ENCODE peak calls at places on chromosomes 6 and 20, in ten cellular contexts. One of them, this sample, is unnamed.

GRCh38 chr6:29926081-29926794 is 16.1 kb upstream of the HLA-A start:
- DNase-seq in psoas muscle: peak
- DNase-seq in mesothelial cell of epicardium: no peak
- DNase-seq in lower leg skin: peak
- DNase-seq in GM20000: no peak
- DNase-seq in sigmoid colon: peak
- DNase-seq in Peyer's patch: no peak
- DNase-seq in spleen: no peak
- DNase-seq in fibroblast of mammary gland: no peak
- DNase-seq in colonic mucosa: peak
- DNase-seq in this sample: no peak

GRCh38 chr20:43432498-43432897 is 25.2 kb upstream of the SRSF6 start:
- DNase-seq in psoas muscle: no peak
- DNase-seq in mesothelial cell of epicardium: no peak
- DNase-seq in lower leg skin: no peak
- DNase-seq in GM20000: no peak
- DNase-seq in sigmoid colon: no peak
- DNase-seq in Peyer's patch: no peak
- DNase-seq in spleen: no peak
- DNase-seq in fibroblast of mammary gland: no peak
- DNase-seq in colonic mucosa: no peak
- DNase-seq in this sample: no peak

GRCh38 chr6:156994215-156995076 is 217.3 kb downstream of the ARID1B start:
- DNase-seq in psoas muscle: peak
- DNase-seq in mesothelial cell of epicardium: no peak
- DNase-seq in lower leg skin: no peak
- DNase-seq in GM20000: no peak
- DNase-seq in sigmoid colon: no peak
- DNase-seq in Peyer's patch: no peak
- DNase-seq in spleen: no peak
- DNase-seq in fibroblast of mammary gland: no peak
- DNase-seq in colonic mucosa: peak
- DNase-seq in this sample: no peak

GRCh38 chr6:17101422-17102257 is at the start of gene STMND1:
- DNase-seq in psoas muscle: peak
- DNase-seq in mesothelial cell of epicardium: peak
- DNase-seq in lower leg skin: no peak
- DNase-seq in GM20000: peak
- DNase-seq in sigmoid colon: peak
- DNase-seq in Peyer's patch: no peak
- DNase-seq in spleen: no peak
- DNase-seq in fibroblast of mammary gland: peak
- DNase-seq in colonic mucosa: peak
- DNase-seq in this sample: no peak

GRCh38 chr6:97068211-97068610 is 143.7 kb downstream of the KLHL32 start:
- DNase-seq in psoas muscle: no peak
- DNase-seq in mesothelial cell of epicardium: no peak
- DNase-seq in lower leg skin: no peak
- DNase-seq in GM20000: no peak
- DNase-seq in sigmoid colon: no peak
- DNase-seq in Peyer's patch: no peak
- DNase-seq in spleen: no peak
- DNase-seq in fibroblast of mammary gland: peak
- DNase-seq in colonic mucosa: no peak
- DNase-seq in this sample: peak

GRCh38 chr6:125918681-125919566 is 37.6 kb upstream of the HINT3 start:
- DNase-seq in psoas muscle: no peak
- DNase-seq in mesothelial cell of epicardium: no peak
- DNase-seq in lower leg skin: no peak
- DNase-seq in GM20000: peak
- DNase-seq in sigmoid colon: peak
- DNase-seq in Peyer's patch: peak
- DNase-seq in spleen: no peak
- DNase-seq in fibroblast of mammary gland: peak
- DNase-seq in colonic mucosa: peak
- DNase-seq in this sample: peak

GRCh38 chr6:43253401-43253800 is 10.1 kb downstream of the TTBK1 start:
- DNase-seq in psoas muscle: peak
- DNase-seq in mesothelial cell of epicardium: no peak
- DNase-seq in lower leg skin: no peak
- DNase-seq in GM20000: no peak
- DNase-seq in sigmoid colon: no peak
- DNase-seq in Peyer's patch: no peak
- DNase-seq in spleen: peak
- DNase-seq in fibroblast of mammary gland: no peak
- DNase-seq in colonic mucosa: no peak
- DNase-seq in this sample: no peak

GRCh38 chr6:11525468-11526155 is 11.9 kb upstream of the TMEM170B start:
- DNase-seq in psoas muscle: peak
- DNase-seq in mesothelial cell of epicardium: no peak
- DNase-seq in lower leg skin: peak
- DNase-seq in GM20000: no peak
- DNase-seq in sigmoid colon: no peak
- DNase-seq in Peyer's patch: no peak
- DNase-seq in spleen: no peak
- DNase-seq in fibroblast of mammary gland: peak
- DNase-seq in colonic mucosa: peak
- DNase-seq in this sample: peak

GRCh38 chr6:156662025-156662445 is 115.1 kb upstream of the ARID1B start:
- DNase-seq in psoas muscle: no peak
- DNase-seq in mesothelial cell of epicardium: peak
- DNase-seq in lower leg skin: no peak
- DNase-seq in GM20000: peak
- DNase-seq in sigmoid colon: no peak
- DNase-seq in Peyer's patch: no peak
- DNase-seq in spleen: no peak
- DNase-seq in fibroblast of mammary gland: peak
- DNase-seq in colonic mucosa: peak
- DNase-seq in this sample: no peak

GRCh38 chr20:48397689-48398005 is 430.2 kb downstream of the PREX1 start:
- DNase-seq in psoas muscle: no peak
- DNase-seq in mesothelial cell of epicardium: no peak
- DNase-seq in lower leg skin: no peak
- DNase-seq in GM20000: no peak
- DNase-seq in sigmoid colon: no peak
- DNase-seq in Peyer's patch: no peak
- DNase-seq in spleen: no peak
- DNase-seq in fibroblast of mammary gland: no peak
- DNase-seq in colonic mucosa: no peak
- DNase-seq in this sample: no peak

GRCh38 chr6:56091159-56091869 is 156.1 kb downstream of the COL21A1 start:
- DNase-seq in psoas muscle: no peak
- DNase-seq in mesothelial cell of epicardium: no peak
- DNase-seq in lower leg skin: no peak
- DNase-seq in GM20000: no peak
- DNase-seq in sigmoid colon: no peak
- DNase-seq in Peyer's patch: no peak
- DNase-seq in spleen: no peak
- DNase-seq in fibroblast of mammary gland: peak
- DNase-seq in colonic mucosa: no peak
- DNase-seq in this sample: peak

GRCh38 chr6:149202967-149203366 is 114.5 kb upstream of the TAB2 start:
- DNase-seq in psoas muscle: no peak
- DNase-seq in mesothelial cell of epicardium: no peak
- DNase-seq in lower leg skin: no peak
- DNase-seq in GM20000: no peak
- DNase-seq in sigmoid colon: no peak
- DNase-seq in Peyer's patch: no peak
- DNase-seq in spleen: no peak
- DNase-seq in fibroblast of mammary gland: no peak
- DNase-seq in colonic mucosa: no peak
- DNase-seq in this sample: no peak

GRCh38 chr6:169174516-169175359 is 78.9 kb downstream of the THBS2 start:
- DNase-seq in psoas muscle: no peak
- DNase-seq in mesothelial cell of epicardium: no peak
- DNase-seq in lower leg skin: peak
- DNase-seq in GM20000: no peak
- DNase-seq in sigmoid colon: no peak
- DNase-seq in Peyer's patch: no peak
- DNase-seq in spleen: no peak
- DNase-seq in fibroblast of mammary gland: no peak
- DNase-seq in colonic mucosa: no peak
- DNase-seq in this sample: no peak

GRCh38 chr6:67538032-67538431 is 1097.0 kb upstream of the ADGRB3 start:
- DNase-seq in psoas muscle: no peak
- DNase-seq in mesothelial cell of epicardium: no peak
- DNase-seq in lower leg skin: no peak
- DNase-seq in GM20000: no peak
- DNase-seq in sigmoid colon: no peak
- DNase-seq in Peyer's patch: no peak
- DNase-seq in spleen: no peak
- DNase-seq in fibroblast of mammary gland: no peak
- DNase-seq in colonic mucosa: no peak
- DNase-seq in this sample: no peak

GRCh38 chr6:37372116-37372515 is 18.3 kb downstream of the RNF8 start:
- DNase-seq in psoas muscle: no peak
- DNase-seq in mesothelial cell of epicardium: no peak
- DNase-seq in lower leg skin: no peak
- DNase-seq in GM20000: no peak
- DNase-seq in sigmoid colon: no peak
- DNase-seq in Peyer's patch: no peak
- DNase-seq in spleen: no peak
- DNase-seq in fibroblast of mammary gland: no peak
- DNase-seq in colonic mucosa: no peak
- DNase-seq in this sample: no peak

GRCh38 chr6:47310131-47310480 is 401 bp upstream of the TNFRSF21 start:
- DNase-seq in psoas muscle: no peak
- DNase-seq in mesothelial cell of epicardium: no peak
- DNase-seq in lower leg skin: no peak
- DNase-seq in GM20000: no peak
- DNase-seq in sigmoid colon: no peak
- DNase-seq in Peyer's patch: no peak
- DNase-seq in spleen: no peak
- DNase-seq in fibroblast of mammary gland: no peak
- DNase-seq in colonic mucosa: no peak
- DNase-seq in this sample: no peak

GRCh38 chr6:45256697-45257695 is 71.1 kb upstream of the RUNX2 start:
- DNase-seq in psoas muscle: no peak
- DNase-seq in mesothelial cell of epicardium: no peak
- DNase-seq in lower leg skin: no peak
- DNase-seq in GM20000: no peak
- DNase-seq in sigmoid colon: no peak
- DNase-seq in Peyer's patch: no peak
- DNase-seq in spleen: no peak
- DNase-seq in fibroblast of mammary gland: no peak
- DNase-seq in colonic mucosa: no peak
- DNase-seq in this sample: no peak

GRCh38 chr20:63172726-63173125 is 43.2 kb downstream of the YTHDF1 start:
- DNase-seq in psoas muscle: no peak
- DNase-seq in mesothelial cell of epicardium: no peak
- DNase-seq in lower leg skin: no peak
- DNase-seq in GM20000: peak
- DNase-seq in sigmoid colon: no peak
- DNase-seq in Peyer's patch: no peak
- DNase-seq in spleen: no peak
- DNase-seq in fibroblast of mammary gland: no peak
- DNase-seq in colonic mucosa: no peak
- DNase-seq in this sample: no peak
- TF ChIP-seq CTCF in psoas muscle: no peak
- TF ChIP-seq CTCF in mesothelial cell of epicardium: no peak
- TF ChIP-seq CTCF in lower leg skin: no peak
- TF ChIP-seq CTCF in GM20000: no peak
- TF ChIP-seq CTCF in sigmoid colon: no peak
- TF ChIP-seq CTCF in Peyer's patch: no peak
- TF ChIP-seq CTCF in spleen: no peak
- TF ChIP-seq CTCF in fibroblast of mammary gland: no peak
- TF ChIP-seq CTCF in colonic mucosa: no peak
- TF ChIP-seq CTCF in this sample: peak

GRCh38 chr20:219290-220115 is 7.6 kb upstream of the DEFB129 start:
- DNase-seq in psoas muscle: no peak
- DNase-seq in mesothelial cell of epicardium: no peak
- DNase-seq in lower leg skin: no peak
- DNase-seq in GM20000: peak
- DNase-seq in sigmoid colon: no peak
- DNase-seq in Peyer's patch: no peak
- DNase-seq in spleen: no peak
- DNase-seq in fibroblast of mammary gland: peak
- DNase-seq in colonic mucosa: no peak
- DNase-seq in this sample: peak
- TF ChIP-seq CTCF in psoas muscle: peak
- TF ChIP-seq CTCF in mesothelial cell of epicardium: no peak
- TF ChIP-seq CTCF in lower leg skin: no peak
- TF ChIP-seq CTCF in GM20000: peak
- TF ChIP-seq CTCF in sigmoid colon: no peak
- TF ChIP-seq CTCF in Peyer's patch: no peak
- TF ChIP-seq CTCF in spleen: no peak
- TF ChIP-seq CTCF in fibroblast of mammary gland: peak
- TF ChIP-seq CTCF in colonic mucosa: no peak
- TF ChIP-seq CTCF in this sample: peak

GRCh38 chr20:35111141-35111888 is 18.7 kb upstream of the TRPC4AP start:
- DNase-seq in psoas muscle: no peak
- DNase-seq in mesothelial cell of epicardium: no peak
- DNase-seq in lower leg skin: peak
- DNase-seq in GM20000: peak
- DNase-seq in sigmoid colon: no peak
- DNase-seq in Peyer's patch: no peak
- DNase-seq in spleen: no peak
- DNase-seq in fibroblast of mammary gland: peak
- DNase-seq in colonic mucosa: no peak
- DNase-seq in this sample: peak
- TF ChIP-seq CTCF in psoas muscle: no peak
- TF ChIP-seq CTCF in mesothelial cell of epicardium: no peak
- TF ChIP-seq CTCF in lower leg skin: no peak
- TF ChIP-seq CTCF in GM20000: no peak
- TF ChIP-seq CTCF in sigmoid colon: no peak
- TF ChIP-seq CTCF in Peyer's patch: no peak
- TF ChIP-seq CTCF in spleen: no peak
- TF ChIP-seq CTCF in fibroblast of mammary gland: no peak
- TF ChIP-seq CTCF in colonic mucosa: no peak
- TF ChIP-seq CTCF in this sample: no peak

GRCh38 chr6:98831057-98832031 is 3.0 kb upstream of the POU3F2 start:
- DNase-seq in psoas muscle: no peak
- DNase-seq in mesothelial cell of epicardium: no peak
- DNase-seq in lower leg skin: no peak
- DNase-seq in GM20000: no peak
- DNase-seq in sigmoid colon: no peak
- DNase-seq in Peyer's patch: no peak
- DNase-seq in spleen: peak
- DNase-seq in fibroblast of mammary gland: no peak
- DNase-seq in colonic mucosa: no peak
- DNase-seq in this sample: no peak

GRCh38 chr6:98834060-98835031 is at the start of gene POU3F2:
- DNase-seq in psoas muscle: no peak
- DNase-seq in mesothelial cell of epicardium: peak
- DNase-seq in lower leg skin: peak
- DNase-seq in GM20000: peak
- DNase-seq in sigmoid colon: peak
- DNase-seq in Peyer's patch: peak
- DNase-seq in spleen: peak
- DNase-seq in fibroblast of mammary gland: peak
- DNase-seq in colonic mucosa: peak
- DNase-seq in this sample: peak

GRCh38 chr6:98835149-98836024 is 1.0 kb downstream of the POU3F2 start:
- DNase-seq in psoas muscle: no peak
- DNase-seq in mesothelial cell of epicardium: no peak
- DNase-seq in lower leg skin: no peak
- DNase-seq in GM20000: no peak
- DNase-seq in sigmoid colon: peak
- DNase-seq in Peyer's patch: no peak
- DNase-seq in spleen: peak
- DNase-seq in fibroblast of mammary gland: no peak
- DNase-seq in colonic mucosa: no peak
- DNase-seq in this sample: no peak

GRCh38 chr6:98832282-98833100 is 1.9 kb upstream of the POU3F2 start:
- DNase-seq in psoas muscle: no peak
- DNase-seq in mesothelial cell of epicardium: no peak
- DNase-seq in lower leg skin: no peak
- DNase-seq in GM20000: no peak
- DNase-seq in sigmoid colon: peak
- DNase-seq in Peyer's patch: no peak
- DNase-seq in spleen: peak
- DNase-seq in fibroblast of mammary gland: peak
- DNase-seq in colonic mucosa: no peak
- DNase-seq in this sample: peak

GRCh38 chr6:98833101-98834059 is 994 bp upstream of the POU3F2 start:
- DNase-seq in psoas muscle: no peak
- DNase-seq in mesothelial cell of epicardium: peak
- DNase-seq in lower leg skin: peak
- DNase-seq in GM20000: no peak
- DNase-seq in sigmoid colon: peak
- DNase-seq in Peyer's patch: no peak
- DNase-seq in spleen: peak
- DNase-seq in fibroblast of mammary gland: peak
- DNase-seq in colonic mucosa: no peak
- DNase-seq in this sample: peak
- TF ChIP-seq CTCF in psoas muscle: no peak
- TF ChIP-seq CTCF in mesothelial cell of epicardium: no peak
- TF ChIP-seq CTCF in lower leg skin: no peak
- TF ChIP-seq CTCF in GM20000: no peak
- TF ChIP-seq CTCF in sigmoid colon: no peak
- TF ChIP-seq CTCF in Peyer's patch: no peak
- TF ChIP-seq CTCF in spleen: no peak
- TF ChIP-seq CTCF in fibroblast of mammary gland: no peak
- TF ChIP-seq CTCF in colonic mucosa: no peak
- TF ChIP-seq CTCF in this sample: no peak